ENCODE peak calls at places on chromosomes 13 and 19, in eight cellular contexts. J is NCI-H1417 treated with DMSO at 0.1 percent for 48 hours, N is H54, M is AG04450, W is smooth muscle cell of the brain vasculature, V is body of pancreas, L is heart left ventricle, P is esophagus muscularis mucosa. T is an unnamed sample.

GRCh38 chr19:10505583-10506229 is 2.5 kb upstream of the KEAP1 start:
- DNase-seq in J (no peak), N (peak; percentile 67), M (no peak), W (peak; percentile 35), V (peak; percentile 86), L (peak; percentile 66), P (peak; percentile 94), T (peak; percentile 76)

GRCh38 chr19:33756177-33756576 is 40.5 kb upstream of the KCTD15 start:
- DNase-seq in J (no peak), N (no peak), M (no peak), W (no peak), V (no peak), L (no peak), P (no peak), T (no peak)

GRCh38 chr13:100339411-100339935 is 249.1 kb downstream of the GGACT start:
- DNase-seq in J (no peak), N (no peak), M (no peak), W (peak; percentile 79), V (no peak), L (no peak), P (no peak), T (no peak)

GRCh38 chr19:34269081-34269480 is 14.7 kb downstream of the GARRE1 start:
- DNase-seq in J (no peak), N (no peak), M (no peak), W (no peak), V (peak; percentile 89), L (no peak), P (no peak), T (no peak)

GRCh38 chr13:33110386-33110712 is 94.1 kb downstream of the KL start:
- DNase-seq in J (no peak), N (no peak), M (no peak), W (no peak), V (no peak), L (no peak), P (no peak), T (no peak)

GRCh38 chr19:45428385-45429231 is 4.9 kb upstream of the ERCC1 start:
- DNase-seq in J (no peak), N (no peak), M (no peak), W (no peak), V (no peak), L (peak; percentile 80), P (no peak), T (peak; percentile 46)

GRCh38 chr19:6970478-6970877 is 50.8 kb downstream of the MBD3L2B start:
- DNase-seq in J (no peak), N (no peak), M (no peak), W (no peak), V (no peak), L (no peak), P (no peak), T (peak; percentile 23)

GRCh38 chr19:44878119-44878865 is 12.8 kb upstream of the TOMM40 start:
- DNase-seq in J (no peak), N (no peak), M (no peak), W (no peak), V (no peak), L (no peak), P (no peak), T (no peak)

GRCh38 chr13:35190241-35190640 is 248.2 kb downstream of the NBEA start:
- DNase-seq in J (no peak), N (no peak), M (no peak), W (no peak), V (no peak), L (no peak), P (no peak), T (no peak)

GRCh38 chr19:19642506-19643157 is 825 bp downstream of the GMIP start:
- DNase-seq in J (no peak), N (peak; percentile 60), M (no peak), W (no peak), V (no peak), L (no peak), P (no peak), T (no peak)

GRCh38 chr13:48221301-48222190 is 11.5 kb upstream of the ITM2B start:
- DNase-seq in J (no peak), N (no peak), M (no peak), W (no peak), V (no peak), L (no peak), P (no peak), T (no peak)

GRCh38 chr13:35549481-35549880 is 73.0 kb upstream of the MAB21L1 start:
- DNase-seq in J (no peak), N (peak; percentile 1), M (no peak), W (peak; percentile 2), V (no peak), L (no peak), P (no peak), T (no peak)

GRCh38 chr19:23116802-23117571 is at the start of gene ZNF730:
- DNase-seq in J (no peak), N (no peak), M (peak; percentile 69), W (peak; percentile 33), V (peak; percentile 37), L (peak; percentile 90), P (no peak), T (no peak)

GRCh38 chr19:39037194-39037593 is 4.8 kb upstream of the FBXO27 start:
- DNase-seq in J (no peak), N (no peak), M (no peak), W (no peak), V (no peak), L (no peak), P (no peak), T (no peak)